ENCODE peak calls at places on chromosomes 2 and 18, in six cellular contexts. N, Z, H, Q, M and L are unnamed samples.

GRCh38 chr18:2910261-2910660 is 63.5 kb downstream of the EMILIN2 start:
- DNase-seq in Z (no peak), M (no peak), H (no peak), Q (no peak), N (no peak), L (no peak)

GRCh38 chr2:50895058-50895457 is 136.9 kb downstream of the NRXN1 start:
- DNase-seq in Z (no peak), N (no peak), H (no peak), Q (no peak), M (no peak), L (no peak)

GRCh38 chr18:45801396-45802004 is 24.0 kb upstream of the SIGLEC15 start:
- DNase-seq in Z (no peak), M (no peak), H (no peak), Q (no peak), N (no peak), L (no peak)

GRCh38 chr2:64975232-64975791 is 13.9 kb upstream of the SLC1A4 start:
- DNase-seq in Z (no peak), M (peak), H (no peak), Q (peak), N (no peak), L (no peak)

GRCh38 chr18:8706545-8706980 is 1.2 kb downstream of the MTCL1 start:
- DNase-seq in Q (peak), M (no peak), N (no peak), H (no peak), Z (peak), L (no peak)

GRCh38 chr18:32271649-32272324 is 81.9 kb downstream of the MEP1B start:
- DNase-seq in M (peak), H (no peak), Z (peak), Q (peak), N (peak), L (peak)

GRCh38 chr2:179915395-179915992 is 54.1 kb upstream of the ZNF385B start:
- DNase-seq in M (no peak), Q (no peak), Z (peak), N (no peak), H (no peak), L (no peak)

GRCh38 chr2:55946793-55947192 is 23.2 kb upstream of the EFEMP1 start:
- DNase-seq in Z (no peak), H (no peak), Q (no peak), N (no peak), M (no peak), L (no peak)

GRCh38 chr18:79608069-79608468 is 71.5 kb upstream of the CTDP1 start:
- DNase-seq in H (no peak), N (no peak), Z (no peak), M (no peak), Q (no peak), L (no peak)

GRCh38 chr2:182447843-182448242 is 21.0 kb upstream of the PDE1A start:
- DNase-seq in Z (no peak), M (peak), N (no peak), H (no peak), Q (peak), L (no peak)

GRCh38 chr18:22489694-22490093 is 72.0 kb upstream of the CTAGE1 start:
- DNase-seq in M (peak), Z (no peak), H (no peak), N (no peak), Q (peak), L (no peak)

GRCh38 chr2:222483513-222484039 is 59.2 kb downstream of the SGPP2 start:
- DNase-seq in M (no peak), Q (no peak), Z (peak), N (no peak), H (no peak), L (no peak)

GRCh38 chr2:19540739-19541503 is 182.5 kb upstream of the OSR1 start:
- DNase-seq in M (peak), Q (peak), N (no peak), H (no peak), Z (no peak), L (no peak)

GRCh38 chr2:8685697-8686358 is 4.0 kb downstream of the ID2 start:
- DNase-seq in H (peak), M (no peak), Z (peak), Q (peak), N (peak), L (peak)

GRCh38 chr2:198691236-198691635 is 766.5 kb downstream of the SATB2 start:
- DNase-seq in M (no peak), Q (no peak), N (no peak), H (no peak), Z (no peak), L (no peak)

GRCh38 chr18:70044626-70045025 is 97.0 kb upstream of the CD226 start:
- DNase-seq in Z (no peak), H (no peak), Q (peak), M (peak), N (no peak), L (no peak)

GRCh38 chr2:202158796-202159195 is 79.6 kb downstream of the SUMO1 start:
- DNase-seq in M (peak), N (no peak), Q (peak), Z (no peak), H (no peak), L (no peak)

GRCh38 chr18:33839452-33840225 is 261.6 kb downstream of the ASXL3 start:
- DNase-seq in N (peak), H (no peak), M (no peak), Z (peak), Q (peak), L (no peak)

GRCh38 chr2:181058378-181059269 is 78.2 kb downstream of the UBE2E3 start:
- DNase-seq in N (peak), H (no peak), M (no peak), Q (peak), Z (peak), L (no peak)

GRCh38 chr2:218003994-218004419 is 1.2 kb upstream of the TNS1 start:
- DNase-seq in Q (peak), N (no peak), Z (peak), M (peak), H (no peak), L (no peak)

GRCh38 chr2:197810490-197810889 is 6.1 kb downstream of the PLCL1 start:
- DNase-seq in M (no peak), Q (no peak), N (no peak), H (no peak), Z (no peak), L (no peak)

GRCh38 chr2:201971516-201972228 is 62.0 kb upstream of the FZD7 start:
- DNase-seq in H (no peak), Z (no peak), N (no peak), M (no peak), Q (peak), L (no peak)

GRCh38 chr2:9918275-9918674 is 33.2 kb upstream of the GRHL1 start:
- DNase-seq in Z (no peak), Q (peak), N (no peak), H (no peak), M (peak), L (no peak)

GRCh38 chr2:68295523-68295922 is 24.2 kb downstream of the CNRIP1 start:
- DNase-seq in H (no peak), Q (no peak), N (no peak), Z (no peak), M (no peak), L (no peak)

GRCh38 chr2:20676353-20677215 is 9.6 kb downstream of the GDF7 start:
- DNase-seq in N (no peak), Z (no peak), Q (no peak), M (no peak), H (no peak), L (no peak)

GRCh38 chr2:98727758-98728718 is 2.9 kb downstream of the MGAT4A start:
- DNase-seq in H (no peak), M (no peak), N (no peak), Z (no peak), Q (no peak), L (no peak)

GRCh38 chr2:172928754-172929153 is 146.9 kb upstream of the MAP3K20 start:
- DNase-seq in N (no peak), Q (peak), Z (no peak), H (no peak), M (peak), L (no peak)

GRCh38 chr2:17506736-17507616 is 11.3 kb downstream of the RAD51AP2 start:
- DNase-seq in H (no peak), M (no peak), N (no peak), Z (no peak), Q (no peak), L (no peak)

GRCh38 chr2:144501118-144501517 is 18.8 kb downstream of the ZEB2 start:
- DNase-seq in Q (peak), H (no peak), N (no peak), M (no peak), Z (no peak), L (no peak)

GRCh38 chr2:33607137-33607781 is 8.2 kb upstream of the FAM98A start:
- DNase-seq in Z (no peak), M (no peak), N (no peak), Q (no peak), H (no peak), L (no peak)

GRCh38 chr2:195411219-195411687 is 245.8 kb upstream of the SLC39A10 start:
- DNase-seq in H (no peak), N (no peak), Z (no peak), Q (peak), M (peak), L (no peak)

GRCh38 chr2:20616341-20616871 is 34.5 kb downstream of the HS1BP3 start:
- DNase-seq in Q (no peak), N (no peak), M (no peak), Z (no peak), H (no peak), L (no peak)

GRCh38 chr2:122244830-122245229 is 489.4 kb downstream of the TSN start:
- DNase-seq in Q (no peak), H (no peak), Z (no peak), M (no peak), N (no peak), L (no peak)

GRCh38 chr18:67117804-67118203 is 398.7 kb downstream of the DSEL start:
- DNase-seq in M (no peak), Z (no peak), Q (no peak), N (no peak), H (no peak), L (no peak)

GRCh38 chr18:61893304-61893970 is 630 bp upstream of the RNF152 start:
- DNase-seq in N (peak), Z (peak), Q (peak), H (peak), M (peak), L (peak)

GRCh38 chr2:138244400-138245001 is 257.1 kb upstream of the SPOPL start:
- DNase-seq in H (no peak), N (no peak), Q (peak), M (no peak), Z (no peak), L (no peak)

GRCh38 chr18:22830511-22830910 is 102.6 kb upstream of the RBBP8 start:
- DNase-seq in Q (no peak), H (no peak), N (no peak), M (no peak), Z (no peak), L (no peak)

GRCh38 chr18:37242091-37242490 is 323.5 kb downstream of the CELF4 start:
- DNase-seq in N (no peak), H (no peak), Z (no peak), Q (no peak), M (no peak), L (no peak)

GRCh38 chr2:215328066-215328465 is 16.2 kb downstream of the ATIC start:
- DNase-seq in Z (no peak), N (no peak), Q (no peak), M (no peak), H (no peak), L (peak)

GRCh38 chr2:30821960-30822359 is 14.7 kb upstream of the CAPN13 start:
- DNase-seq in M (no peak), Z (no peak), N (no peak), H (no peak), Q (no peak), L (no peak)

DNA sequence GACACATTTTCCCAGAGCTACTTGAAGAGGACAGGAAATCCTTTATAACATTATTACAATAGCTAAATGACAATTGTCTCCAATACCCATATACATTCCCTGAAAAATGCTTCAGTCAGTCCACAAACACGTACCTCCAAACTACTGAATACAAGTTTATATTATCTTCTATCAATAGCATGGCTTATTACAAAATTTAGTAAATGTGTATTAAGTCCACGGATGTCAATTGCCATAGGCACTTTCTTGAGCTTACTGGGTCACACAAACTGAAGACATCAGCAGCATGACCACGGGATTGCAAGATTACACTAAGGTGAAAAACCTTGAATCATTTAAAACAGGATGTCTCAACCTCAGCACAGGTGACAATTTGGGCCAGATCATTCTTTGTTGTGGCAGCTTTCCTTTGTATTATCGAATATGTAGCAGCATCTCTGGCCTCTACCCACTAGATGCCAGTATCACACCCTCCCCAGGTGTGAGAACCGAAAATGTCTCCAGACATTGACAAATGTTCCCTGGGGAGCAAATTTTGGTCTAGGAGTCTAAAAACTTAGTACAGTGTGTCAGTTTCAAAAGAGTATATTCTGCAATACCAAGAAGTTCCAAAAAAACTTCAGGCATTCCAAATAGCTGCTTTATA is 1.4 kb downstream of the MBD2 start:
- DNase-seq in M (no peak), Q (no peak), N (no peak), Z (no peak), H (no peak), L (no peak)
- TF ChIP-seq CTCF in M (peak), Q (no peak), N (no peak), Z (peak), H (no peak), L (peak)

GRCh38 chr18:44098551-44099098 is 582.1 kb upstream of the SETBP1 start:
- DNase-seq in M (no peak), H (no peak), N (peak), Q (peak), Z (peak), L (no peak)
- TF ChIP-seq CTCF in M (peak), H (peak), N (peak), Q (no peak), Z (peak), L (peak)

DNA sequence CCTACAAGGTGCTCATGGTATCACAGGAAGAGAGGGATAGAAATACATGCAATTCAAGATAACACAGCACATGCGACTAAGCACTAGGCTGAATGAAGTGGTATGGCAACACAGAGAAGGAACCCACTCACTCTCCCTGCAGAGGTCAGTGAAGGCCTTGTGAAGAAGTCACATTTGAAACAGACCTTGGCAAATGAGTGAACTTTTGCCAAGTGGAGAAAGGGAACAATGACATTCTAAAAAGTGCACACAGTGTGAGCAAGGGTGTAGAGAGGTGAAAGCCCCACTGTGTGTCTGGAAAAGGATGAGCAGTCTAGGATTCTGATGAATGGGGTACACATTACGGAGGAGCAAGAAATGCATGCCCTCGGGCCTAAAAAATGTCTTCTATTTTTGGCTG is 23.3 kb downstream of the KLF7 start:
- DNase-seq in M (no peak), H (no peak), Q (no peak), N (no peak), Z (peak), L (no peak)
- TF ChIP-seq CTCF in M (peak), H (no peak), Q (no peak), N (no peak), Z (no peak), L (no peak)

GRCh38 chr2:143259368-143259958 is 130.2 kb downstream of the ARHGAP15 start:
- DNase-seq in Z (peak), Q (peak), M (peak), N (peak), H (peak), L (no peak)

GRCh38 chr2:143264851-143265250 is 135.6 kb downstream of the ARHGAP15 start:
- DNase-seq in Q (peak), Z (no peak), M (peak), N (no peak), H (no peak), L (no peak)

GRCh38 chr2:143258126-143258892 is 129.1 kb downstream of the ARHGAP15 start:
- DNase-seq in Z (no peak), Q (no peak), H (no peak), M (no peak), N (no peak), L (no peak)

GRCh38 chr2:143261986-143262784 is 133.0 kb downstream of the ARHGAP15 start:
- DNase-seq in H (no peak), N (no peak), Q (peak), M (no peak), Z (no peak), L (no peak)

DNA sequence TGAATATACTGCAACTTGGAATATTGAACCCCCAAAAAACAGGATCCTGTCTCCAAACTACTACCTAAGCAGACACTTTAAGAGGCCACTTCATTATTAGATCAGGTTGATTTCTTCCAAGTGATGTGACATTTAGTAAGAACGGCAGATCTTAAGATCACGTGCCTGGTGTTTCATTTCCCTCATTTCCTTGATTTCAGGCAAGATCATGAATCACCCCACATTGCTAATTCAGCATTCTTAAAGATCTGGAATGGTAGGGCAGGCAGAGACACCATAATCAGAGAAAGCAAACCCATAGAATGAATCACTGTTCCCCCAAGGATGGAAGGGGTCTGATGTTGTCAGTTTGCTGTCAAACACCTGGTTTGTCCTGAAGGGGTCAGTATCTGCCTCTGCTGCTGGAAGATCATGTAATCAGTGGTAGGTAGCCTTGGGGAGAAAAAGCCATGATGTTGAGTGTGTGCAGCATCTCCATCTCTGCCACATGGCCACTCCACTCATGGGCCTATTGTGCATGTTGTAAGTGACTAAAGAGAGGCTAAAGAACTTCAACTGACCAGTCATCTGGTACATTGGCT is 133.9 kb downstream of the ARHGAP15 start:
- DNase-seq in Q (no peak), N (no peak), H (no peak), Z (no peak), M (no peak), L (no peak)
- TF ChIP-seq CTCF in Q (no peak), N (peak), H (no peak), Z (no peak), M (peak), L (no peak)

GRCh38 chr18:11736656-11737055 is 47.6 kb downstream of the GNAL start:
- DNase-seq in Z (no peak), Q (peak), M (no peak), N (no peak), H (no peak), L (no peak)

GRCh38 chr18:11728247-11728646 is 39.2 kb downstream of the GNAL start:
- DNase-seq in N (peak), Q (no peak), M (no peak), H (no peak), Z (peak), L (no peak)

GRCh38 chr18:11729556-11729955 is 40.5 kb downstream of the GNAL start:
- DNase-seq in M (no peak), N (no peak), H (no peak), Q (no peak), Z (no peak), L (no peak)

DNA sequence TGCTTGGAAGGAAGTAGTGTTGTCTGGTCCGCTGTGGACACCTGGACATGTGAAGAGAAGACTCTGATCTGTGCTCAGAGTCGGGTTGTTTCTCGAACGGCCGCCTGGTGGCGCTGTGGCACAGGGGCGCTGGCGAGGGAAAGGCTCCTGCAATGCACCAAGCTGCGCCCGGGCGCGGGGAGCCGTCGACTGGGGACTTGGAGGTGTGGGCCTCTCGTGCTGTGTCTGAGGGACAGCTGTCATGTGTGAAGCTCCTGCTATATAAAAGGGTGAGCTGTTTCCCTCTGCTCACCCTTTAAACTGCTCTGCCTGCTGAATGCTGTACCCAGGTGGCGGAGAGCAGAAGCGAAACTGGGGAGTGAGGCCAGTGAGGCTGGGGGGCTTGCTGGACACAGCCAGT is 44.0 kb downstream of the GNAL start:
- DNase-seq in H (peak), M (peak), Q (peak), N (peak), Z (peak), L (peak)
- TF ChIP-seq CTCF in H (peak), M (peak), Q (peak), N (peak), Z (peak), L (peak)